ENCODE peak calls at places on chromosomes 13 and 19, in ten cellular contexts. J is mucosa of descending colon; R is progenitor cell of endocrine pancreas; X is mammary epithelial cell; Y is cardiac septum; Q is T1000; I is activated CD4-positive, alpha-beta T cell treated with anti-CD3 and anti-CD28 coated beads, Interleukin-2, amount 50 U/mL, for 48 hours; K is CD4-positive, alpha-beta T cell; L is KG1; W is heart left ventricle. P is an unnamed sample.

GRCh38 chr19:18294467-18294864 is 13.0 kb upstream of the JUND start:
- DNase-seq in J (peak), R (no peak), X (peak), Y (no peak), Q (no peak), I (peak), K (peak), L (no peak), W (no peak), P (no peak)

GRCh38 chr19:8922591-8922990 is 87.6 kb downstream of the MUC16 start:
- DNase-seq in J (no peak), R (no peak), X (no peak), Y (no peak), Q (no peak), I (no peak), K (no peak), L (no peak), W (no peak), P (no peak)

GRCh38 chr19:6948884-6949283 is 61.5 kb downstream of the ADGRE1 start:
- DNase-seq in J (no peak), R (no peak), X (no peak), Y (no peak), Q (no peak), I (no peak), K (no peak), L (no peak), W (no peak), P (no peak)

GRCh38 chr13:34201050-34201913 is 383.3 kb downstream of the RFC3 start:
- DNase-seq in J (no peak), R (no peak), X (no peak), Y (no peak), Q (no peak), I (no peak), K (no peak), L (no peak), W (no peak), P (no peak)

GRCh38 chr13:24251525-24251924 is 57.9 kb upstream of the C1QTNF9 start:
- DNase-seq in J (no peak), R (no peak), X (no peak), Y (no peak), Q (no peak), I (peak), K (peak), L (no peak), W (no peak), P (no peak)

GRCh38 chr19:42362891-42363440 is 27.1 kb downstream of the CNFN start:
- DNase-seq in J (no peak), R (no peak), X (no peak), Y (no peak), Q (no peak), I (no peak), K (no peak), L (no peak), W (no peak), P (no peak)

GRCh38 chr13:113647351-113648217 is 10.4 kb downstream of the ATP4B start:
- DNase-seq in J (peak), R (no peak), X (peak), Y (peak), Q (peak), I (no peak), K (no peak), L (no peak), W (peak), P (no peak)

GRCh38 chr19:2578391-2578826 is 102.5 kb downstream of the GADD45B start:
- DNase-seq in J (peak), R (no peak), X (peak), Y (peak), Q (peak), I (no peak), K (no peak), L (no peak), W (peak), P (no peak)

GRCh38 chr19:22530042-22530441 is 104.1 kb upstream of the ZNF492 start:
- DNase-seq in J (no peak), R (no peak), X (no peak), Y (no peak), Q (no peak), I (no peak), K (no peak), L (no peak), W (no peak), P (no peak)

GRCh38 chr19:3699071-3699740 is 1.1 kb downstream of the PIP5K1C start:
- DNase-seq in J (peak), R (no peak), X (peak), Y (no peak), Q (peak), I (peak), K (no peak), L (peak), W (peak), P (no peak)

GRCh38 chr13:49980266-49980665 is 16.6 kb upstream of the TRIM13 start:
- DNase-seq in J (no peak), R (no peak), X (no peak), Y (no peak), Q (no peak), I (no peak), K (no peak), L (no peak), W (no peak), P (no peak)

GRCh38 chr13:75345191-75345590 is 136.8 kb downstream of the TBC1D4 start:
- DNase-seq in J (no peak), R (no peak), X (no peak), Y (no peak), Q (no peak), I (no peak), K (no peak), L (no peak), W (no peak), P (no peak)

GRCh38 chr19:50717026-50717723 is 2.4 kb downstream of the SHANK1 start:
- DNase-seq in J (no peak), R (no peak), X (no peak), Y (no peak), Q (no peak), I (no peak), K (no peak), L (no peak), W (no peak), P (no peak)

GRCh38 chr13:62331384-62331783 is 915.7 kb upstream of the PCDH20 start:
- DNase-seq in J (no peak), R (no peak), X (no peak), Y (no peak), Q (no peak), I (no peak), K (no peak), L (no peak), W (no peak), P (no peak)

GRCh38 chr19:35134601-35135091 is at the start of gene LGI4:
- DNase-seq in J (peak), R (no peak), X (no peak), Y (no peak), Q (no peak), I (no peak), K (no peak), L (no peak), W (no peak), P (no peak)

GRCh38 chr19:31962565-31962996 is 382.8 kb upstream of the ZNF507 start:
- DNase-seq in J (no peak), R (no peak), X (no peak), Y (no peak), Q (no peak), I (no peak), K (no peak), L (no peak), W (no peak), P (no peak)

GRCh38 chr13:41199061-41199460 is 4.7 kb upstream of the KBTBD7 start:
- DNase-seq in J (no peak), R (no peak), X (no peak), Y (no peak), Q (no peak), I (no peak), K (no peak), L (no peak), W (no peak), P (no peak)

GRCh38 chr13:48975926-48976676 is 389 bp downstream of the FNDC3A start:
- DNase-seq in J (peak), R (peak), X (peak), Y (peak), Q (peak), I (peak), K (peak), L (peak), W (peak), P (peak)

GRCh38 chr13:25001807-25002206 is 94.1 kb upstream of the PABPC3 start:
- DNase-seq in J (no peak), R (no peak), X (no peak), Y (no peak), Q (no peak), I (no peak), K (no peak), L (no peak), W (no peak), P (no peak)

GRCh38 chr13:104008075-104008474 is 941.9 kb upstream of the SLC10A2 start:
- DNase-seq in J (no peak), R (no peak), X (no peak), Y (no peak), Q (no peak), I (no peak), K (no peak), L (no peak), W (no peak), P (no peak)

GRCh38 chr13:69565334-69565733 is 542.3 kb upstream of the ATXN8OS start:
- DNase-seq in J (no peak), R (no peak), X (peak), Y (no peak), Q (no peak), I (no peak), K (no peak), L (no peak), W (no peak), P (peak)

GRCh38 chr13:89883893-89884448 is 1463.5 kb upstream of the MIR17HG start:
- DNase-seq in J (no peak), R (no peak), X (no peak), Y (no peak), Q (no peak), I (no peak), K (no peak), L (no peak), W (no peak), P (no peak)

GRCh38 chr13:113641426-113641825 is 16.6 kb downstream of the ATP4B start:
- DNase-seq in J (no peak), R (no peak), X (no peak), Y (peak), Q (no peak), I (no peak), K (no peak), L (no peak), W (no peak), P (no peak)

GRCh38 chr13:48475230-48475629 is 57.6 kb downstream of the RCBTB2 start:
- DNase-seq in J (no peak), R (no peak), X (no peak), Y (no peak), Q (no peak), I (no peak), K (no peak), L (no peak), W (no peak), P (no peak)

GRCh38 chr19:8251025-8251472 is 41.9 kb downstream of the CERS4 start:
- DNase-seq in J (peak), R (no peak), X (peak), Y (peak), Q (no peak), I (no peak), K (no peak), L (no peak), W (peak), P (no peak)

GRCh38 chr13:81606074-81606473 is 1265.1 kb upstream of the SPRY2 start:
- DNase-seq in J (no peak), R (no peak), X (no peak), Y (no peak), Q (no peak), I (no peak), K (no peak), L (no peak), W (no peak), P (no peak)

GRCh38 chr13:27405521-27406134 is 18.8 kb upstream of the GTF3A start:
- DNase-seq in J (no peak), R (no peak), X (no peak), Y (no peak), Q (no peak), I (no peak), K (no peak), L (no peak), W (no peak), P (no peak)

GRCh38 chr13:92677571-92677970 is 549.0 kb upstream of the GPC6 start:
- DNase-seq in J (no peak), R (no peak), X (no peak), Y (no peak), Q (no peak), I (no peak), K (no peak), L (no peak), W (no peak), P (no peak)

P was measured in GM12864.